ENCODE peak calls at places on chromosomes 1 and 21, in eight cellular contexts. N, Q, K, H, B, Y, T and S are unnamed samples.

GRCh38 chr1:198934901-198935301 is 296.1 kb downstream of the PTPRC start:
- DNase-seq in N (no peak), Q (no peak), K (no peak), H (no peak), B (peak; percentile 42), Y (peak; percentile 84), T (no peak), S (no peak)

GRCh38 chr1:41499591-41499990 is 15.1 kb upstream of the EDN2 start:
- DNase-seq in N (no peak), Q (no peak), K (no peak), H (no peak), B (no peak), Y (no peak), T (no peak), S (no peak)

GRCh38 chr1:226656601-226657277 is 82.3 kb downstream of the ITPKB start:
- DNase-seq in N (peak; percentile 50), Q (no peak), K (no peak), H (peak; percentile 54), B (no peak), Y (peak; percentile 59), T (no peak), S (peak; percentile 58)

GRCh38 chr1:181033799-181034391 is at the start of gene MR1:
- DNase-seq in N (peak; percentile 58), Q (peak; percentile 92), K (no peak), H (no peak), B (peak; percentile 92), Y (peak; percentile 91), T (peak; percentile 61), S (no peak)

GRCh38 chr21:35641271-35642016 is 418.9 kb downstream of the SETD4 start:
- DNase-seq in N (no peak), Q (peak; percentile 55), K (no peak), H (no peak), B (no peak), Y (no peak), T (no peak), S (no peak)

GRCh38 chr1:90919900-90920299 is 101.9 kb downstream of the ZNF644 start:
- DNase-seq in N (no peak), Q (no peak), K (no peak), H (no peak), B (no peak), Y (no peak), T (no peak), S (no peak)

GRCh38 chr1:92949937-92950817 is 11.1 kb downstream of the DIPK1A start:
- DNase-seq in N (no peak), Q (no peak), K (no peak), H (no peak), B (no peak), Y (no peak), T (no peak), S (no peak)

GRCh38 chr1:26913754-26914619 is at the start of gene NR0B2:
- DNase-seq in N (no peak), Q (no peak), K (peak; percentile 96), H (no peak), B (no peak), Y (peak; percentile 12), T (no peak), S (peak; percentile 82)

GRCh38 chr1:56359036-56359435 is 220.3 kb downstream of the PLPP3 start:
- DNase-seq in N (no peak), Q (no peak), K (no peak), H (no peak), B (no peak), Y (no peak), T (no peak), S (no peak)

GRCh38 chr21:16534408-16535099 is 804.8 kb downstream of the USP25 start:
- DNase-seq in N (peak; percentile 48), Q (peak; percentile 92), K (peak; percentile 29), H (peak; percentile 90), B (no peak), Y (peak; percentile 82), T (no peak), S (peak; percentile 16)

GRCh38 chr1:205680073-205680851 is at the start of gene SLC45A3:
- DNase-seq in N (peak; percentile 63), Q (no peak), K (peak; percentile 49), H (no peak), B (no peak), Y (no peak), T (peak; percentile 74), S (peak; percentile 60)

GRCh38 chr1:36883315-36883949 is 150.9 kb downstream of the GRIK3 start:
- DNase-seq in N (peak; percentile 0), Q (peak; percentile 53), K (peak; percentile 9), H (peak; percentile 21), B (no peak), Y (no peak), T (no peak), S (no peak)

GRCh38 chr1:230086152-230086551 is 19.1 kb downstream of the GALNT2 start:
- DNase-seq in N (no peak), Q (no peak), K (no peak), H (no peak), B (no peak), Y (no peak), T (no peak), S (no peak)

GRCh38 chr1:40855513-40855912 is 6.7 kb downstream of the CITED4 start:
- DNase-seq in N (no peak), Q (no peak), K (no peak), H (no peak), B (no peak), Y (no peak), T (peak; percentile 83), S (no peak)

GRCh38 chr1:188615321-188615720 is 1786.6 kb downstream of the PLA2G4A start:
- DNase-seq in N (no peak), Q (no peak), K (no peak), H (no peak), B (no peak), Y (no peak), T (no peak), S (no peak)

GRCh38 chr1:188620236-188620635 is 1791.5 kb downstream of the PLA2G4A start:
- DNase-seq in N (no peak), Q (no peak), K (no peak), H (no peak), B (no peak), Y (no peak), T (no peak), S (no peak)
- TF ChIP-seq POLR2AphosphoS5 in N (no peak), Q (no peak), K (no peak), H (no peak), B (no peak), Y (no peak), T (no peak), S (no peak)

GRCh38 chr1:152182942-152183341 is 23.9 kb upstream of the RPTN start:
- DNase-seq in N (peak; percentile 65), Q (no peak), K (no peak), H (no peak), B (no peak), Y (peak; percentile 18), T (no peak), S (no peak)
- H3K27ac ChIP-seq in N (no peak overlapping the region), Q (no peak overlapping the region), K (no peak overlapping the region), H (peak overlapping the region; percentile 75), B (no peak overlapping the region), Y (no peak overlapping the region), T (no peak overlapping the region), S (no peak overlapping the region)

GRCh38 chr21:44325386-44326271 is 13.6 kb downstream of the CFAP410 start:
- DNase-seq in N (no peak), Q (no peak), K (no peak), H (no peak), B (no peak), Y (no peak), T (no peak), S (no peak)

GRCh38 chr21:44327603-44327974 is 11.6 kb downstream of the CFAP410 start:
- DNase-seq in N (no peak), Q (no peak), K (no peak), H (no peak), B (no peak), Y (no peak), T (no peak), S (no peak)

GRCh38 chr21:44326272-44326647 is 12.9 kb downstream of the CFAP410 start:
- DNase-seq in N (no peak), Q (no peak), K (no peak), H (no peak), B (no peak), Y (no peak), T (no peak), S (no peak)

GRCh38 chr21:44328242-44328895 is 10.8 kb downstream of the CFAP410 start:
- DNase-seq in N (no peak), Q (no peak), K (no peak), H (no peak), B (no peak), Y (no peak), T (no peak), S (no peak)

DNA sequence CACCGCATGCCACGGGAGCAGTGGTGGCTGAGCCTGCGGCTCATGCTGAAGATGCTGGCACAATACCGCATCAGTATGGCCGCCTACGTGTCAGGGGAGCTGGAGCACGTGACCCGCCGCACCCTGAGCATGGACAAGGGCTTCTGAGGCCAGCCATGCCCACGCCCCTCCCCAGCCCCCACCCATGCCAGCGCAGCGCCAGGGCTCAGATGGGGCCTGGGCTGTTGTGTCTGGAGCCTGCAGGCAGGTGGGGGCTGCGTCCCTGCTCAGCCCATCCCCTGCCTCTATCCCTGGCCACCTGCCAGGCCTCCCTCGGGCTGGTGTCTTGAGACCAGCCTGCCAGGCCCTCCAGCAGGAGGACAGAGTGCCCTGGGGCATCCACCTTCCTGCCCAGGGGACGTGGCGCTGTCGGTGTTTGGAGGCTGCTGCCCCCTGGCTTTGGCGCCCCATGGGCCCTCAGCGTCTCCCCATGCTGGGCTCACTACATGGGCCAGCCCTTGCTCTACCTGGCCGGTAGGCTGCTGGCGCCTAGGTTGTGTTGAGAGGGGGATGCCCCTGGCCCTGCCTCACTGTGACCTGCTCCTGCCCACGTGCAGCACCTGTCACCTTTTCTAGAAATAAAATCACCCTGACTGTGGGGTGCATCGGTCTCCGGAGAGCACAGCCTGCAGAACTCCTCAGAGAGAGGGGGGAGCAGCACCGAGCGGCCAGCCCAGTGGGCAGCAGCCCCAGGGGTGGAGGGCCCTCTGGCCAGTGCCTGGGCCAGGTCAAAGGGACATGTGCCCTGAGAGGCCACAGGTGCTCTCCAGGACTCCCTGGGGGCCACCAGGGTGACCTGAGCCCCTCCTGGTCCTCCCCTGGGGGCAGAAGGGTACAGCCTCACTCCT is 12.2 kb downstream of the CFAP410 start:
- DNase-seq in N (no peak), Q (no peak), K (no peak), H (no peak), B (no peak), Y (no peak), T (no peak), S (no peak)
- TF ChIP-seq POLR2AphosphoS5 in N (no peak), Q (no peak), K (no peak), H (no peak), B (no peak), Y (no peak), T (no peak), S (no peak)

GRCh38 chr1:186235696-186236095 is 139.4 kb downstream of the TPR start:
- DNase-seq in N (no peak), Q (no peak), K (no peak), H (no peak), B (no peak), Y (no peak), T (no peak), S (no peak)

GRCh38 chr1:186234976-186235686 is 139.9 kb downstream of the TPR start:
- DNase-seq in N (no peak), Q (no peak), K (no peak), H (no peak), B (no peak), Y (no peak), T (no peak), S (no peak)

GRCh38 chr1:186236921-186237320 is 138.1 kb downstream of the TPR start:
- DNase-seq in N (no peak), Q (no peak), K (no peak), H (no peak), B (no peak), Y (peak; percentile 48), T (no peak), S (no peak)

GRCh38 chr1:186240436-186240835 is 134.6 kb downstream of the TPR start:
- DNase-seq in N (no peak), Q (no peak), K (no peak), H (no peak), B (no peak), Y (no peak), T (no peak), S (no peak)

GRCh38 chr1:186239211-186239610 is 135.8 kb downstream of the TPR start:
- DNase-seq in N (no peak), Q (no peak), K (no peak), H (no peak), B (no peak), Y (no peak), T (no peak), S (no peak)
- H3K27ac ChIP-seq in N (no peak overlapping the region), Q (no peak overlapping the region), K (no peak overlapping the region), H (peak overlapping the region; percentile 74), B (no peak overlapping the region), Y (no peak overlapping the region), T (no peak overlapping the region), S (no peak overlapping the region)